ENCODE peak calls at places on chromosome 18, in five cellular contexts. V is anterior cingulate cortex; P is stimulated activated CD8-positive, alpha-beta memory T cell treated with anti-CD3 and anti-CD28 coated beads, Interleukin-7, amount 100 ng/mL, for 1 hour; E is T1000; D is CD4-positive, alpha-beta T cell. J is an unnamed sample.

GRCh38 chr18:32612651-32613050 is 142.0 kb upstream of the GAREM1 start:
- DNase-seq in V (no peak), P (no peak), E (no peak), D (no peak), J (no peak)

GRCh38 chr18:69898241-69898861 is 49.3 kb downstream of the CD226 start:
- DNase-seq in V (no peak), P (no peak), E (no peak), D (no peak), J (no peak)

GRCh38 chr18:3910507-3910906 is 460.5 kb downstream of the TGIF1 start:
- DNase-seq in V (no peak), P (no peak), E (no peak), D (no peak), J (no peak)

GRCh38 chr18:10230072-10230471 is 224.4 kb upstream of the APCDD1 start:
- DNase-seq in V (no peak), P (no peak), E (peak; percentile 85), D (no peak), J (peak; percentile 55)

GRCh38 chr18:56248613-56249235 is 389.7 kb downstream of the TXNL1 start:
- DNase-seq in V (no peak), P (no peak), E (no peak), D (no peak), J (no peak)

GRCh38 chr18:46338213-46338612 is 234.0 kb downstream of the HAUS1 start:
- DNase-seq in V (no peak), P (no peak), E (no peak), D (no peak), J (no peak)

GRCh38 chr18:52902188-52902587 is 562.2 kb downstream of the DCC start:
- DNase-seq in V (no peak), P (no peak), E (no peak), D (no peak), J (no peak)

GRCh38 chr18:28357785-28358401 is 181.0 kb upstream of the CDH2 start:
- DNase-seq in V (no peak), P (no peak), E (no peak), D (no peak), J (peak; percentile 1)

GRCh38 chr18:6884944-6885343 is 155.4 kb downstream of the ARHGAP28 start:
- DNase-seq in V (no peak), P (no peak), E (no peak), D (no peak), J (no peak)

GRCh38 chr18:44938396-44939036 is 257.8 kb downstream of the SETBP1 start:
- DNase-seq in V (no peak), P (no peak), E (no peak), D (no peak), J (no peak)

GRCh38 chr18:62717059-62717849 is 1.9 kb downstream of the PHLPP1 start:
- DNase-seq in V (no peak), P (peak; percentile 5), E (peak; percentile 14), D (peak; percentile 38), J (peak; percentile 32)

GRCh38 chr18:14970027-14970426 is 222.1 kb downstream of the ANKRD30B start:
- DNase-seq in V (no peak), P (no peak), E (peak; percentile 39), D (no peak), J (peak; percentile 27)

GRCh38 chr18:2529154-2529553 is 42.2 kb downstream of the METTL4 start:
- DNase-seq in V (no peak), P (no peak), E (no peak), D (no peak), J (no peak)